ENCODE peak calls at places on chromosomes 12 and 14, in nine cellular contexts. O, L, Z, H, R, X, N, W and U are unnamed samples.

GRCh38 chr14:96906434-96906833 is 109.3 kb downstream of the VRK1 start:
- DNase-seq in O (peak; percentile 2), L (no peak), Z (no peak), H (no peak), R (no peak), X (no peak), N (no peak), W (no peak), U (no peak)

GRCh38 chr14:51369814-51370213 is 129.8 kb downstream of the TMX1 start:
- DNase-seq in O (peak; percentile 27), L (no peak), Z (peak; percentile 10), H (no peak), R (no peak), X (no peak), N (no peak), W (no peak), U (no peak)

GRCh38 chr14:75307700-75308379 is 29.2 kb downstream of the FOS start:
- DNase-seq in O (peak; percentile 87), L (peak; percentile 68), Z (peak; percentile 68), H (peak; percentile 81), R (peak; percentile 87), X (peak; percentile 91), N (peak; percentile 64), W (peak; percentile 65), U (peak; percentile 89)

GRCh38 chr14:27389402-27389801 is 791.6 kb upstream of the NOVA1 start:
- DNase-seq in O (peak; percentile 4), L (no peak), Z (no peak), H (no peak), R (no peak), X (no peak), N (no peak), W (no peak), U (no peak)

GRCh38 chr14:36952702-36953101 is 219.7 kb downstream of the SLC25A21 start:
- DNase-seq in O (peak; percentile 82), L (peak; percentile 29), Z (no peak), H (no peak), R (no peak), X (no peak), N (no peak), W (peak; percentile 45), U (no peak)

GRCh38 chr12:5796171-5797091 is 148.6 kb downstream of the ANO2 start:
- DNase-seq in O (no peak), L (no peak), Z (no peak), H (no peak), R (peak; percentile 43), X (peak; percentile 14), N (peak; percentile 13), W (no peak), U (peak; percentile 32)

GRCh38 chr14:87955501-87955900 is 37.5 kb downstream of the GALC start:
- DNase-seq in O (no peak), L (no peak), Z (no peak), H (no peak), R (no peak), X (no peak), N (no peak), W (no peak), U (no peak)

GRCh38 chr14:24943024-24943423 is 106.9 kb downstream of the STXBP6 start:
- DNase-seq in O (peak; percentile 2), L (no peak), Z (no peak), H (no peak), R (peak; percentile 12), X (peak; percentile 92), N (no peak), W (peak; percentile 14), U (no peak)

GRCh38 chr14:61965030-61965745 is 203.0 kb downstream of the SNAPC1 start:
- DNase-seq in O (peak; percentile 90), L (peak; percentile 89), Z (no peak), H (no peak), R (no peak), X (no peak), N (no peak), W (peak; percentile 25), U (no peak)